ENCODE peak calls at places on chromosomes 12 and 14, in nine cellular contexts. K is CD8-positive, alpha-beta T cell; U is CD8-positive, alpha-beta memory T cell; E is adrenal gland; Y is PC-3; G is SJSA1; A is stomach; J is fibroblast of lung; P is effector memory CD4-positive, alpha-beta T cell. H is an unnamed sample. For H3K4me1 and H3K27me3, the result is how much of the 10 kb centered on the place peaks cover.

GRCh38 chr14:89870335-89870734 is 84.2 kb downstream of the EFCAB11 start:
- DNase-seq in K (no peak), U (no peak), E (no peak), Y (peak), G (no peak), A (no peak), J (peak), P (no peak), H (no peak)

GRCh38 chr12:32176606-32177005 is 70.0 kb downstream of the BICD1 start:
- DNase-seq in K (no peak), U (no peak), E (no peak), Y (peak), G (no peak), A (no peak), J (no peak), P (no peak), H (no peak)

GRCh38 chr14:62002636-62003035 is 240.4 kb downstream of the SNAPC1 start:
- DNase-seq in K (no peak), U (no peak), E (no peak), Y (peak), G (no peak), A (no peak), J (no peak), P (no peak), H (no peak)

GRCh38 chr12:53054112-53054878 is 4.4 kb downstream of the TNS2 start:
- DNase-seq in K (peak), U (peak), E (peak), Y (peak), G (no peak), A (peak), J (peak), P (peak), H (no peak)

GRCh38 chr12:57214398-57214781 is 2.2 kb upstream of the NXPH4 start:
- DNase-seq in K (peak), U (peak), E (peak), Y (peak), G (peak), A (peak), J (peak), P (no peak), H (peak)

GRCh38 chr14:85584481-85584880 is 54.5 kb downstream of the FLRT2 start:
- DNase-seq in K (no peak), U (no peak), E (no peak), Y (no peak), G (no peak), A (no peak), J (no peak), P (no peak), H (no peak)

GRCh38 chr12:70393787-70394519 is 27.9 kb downstream of the KCNMB4 start:
- DNase-seq in K (no peak), U (no peak), E (no peak), Y (peak), G (no peak), A (no peak), J (peak), P (no peak), H (no peak)

GRCh38 chr12:56518570-56518969 is 3.0 kb upstream of the RBMS2 start:
- DNase-seq in K (no peak), U (no peak), E (no peak), Y (peak), G (no peak), A (no peak), J (peak), P (no peak), H (no peak)

GRCh38 chr12:125113800-125114199 is 48.6 kb downstream of the AACS start:
- DNase-seq in K (no peak), U (no peak), E (no peak), Y (no peak), G (no peak), A (no peak), J (no peak), P (no peak), H (no peak)

DNA sequence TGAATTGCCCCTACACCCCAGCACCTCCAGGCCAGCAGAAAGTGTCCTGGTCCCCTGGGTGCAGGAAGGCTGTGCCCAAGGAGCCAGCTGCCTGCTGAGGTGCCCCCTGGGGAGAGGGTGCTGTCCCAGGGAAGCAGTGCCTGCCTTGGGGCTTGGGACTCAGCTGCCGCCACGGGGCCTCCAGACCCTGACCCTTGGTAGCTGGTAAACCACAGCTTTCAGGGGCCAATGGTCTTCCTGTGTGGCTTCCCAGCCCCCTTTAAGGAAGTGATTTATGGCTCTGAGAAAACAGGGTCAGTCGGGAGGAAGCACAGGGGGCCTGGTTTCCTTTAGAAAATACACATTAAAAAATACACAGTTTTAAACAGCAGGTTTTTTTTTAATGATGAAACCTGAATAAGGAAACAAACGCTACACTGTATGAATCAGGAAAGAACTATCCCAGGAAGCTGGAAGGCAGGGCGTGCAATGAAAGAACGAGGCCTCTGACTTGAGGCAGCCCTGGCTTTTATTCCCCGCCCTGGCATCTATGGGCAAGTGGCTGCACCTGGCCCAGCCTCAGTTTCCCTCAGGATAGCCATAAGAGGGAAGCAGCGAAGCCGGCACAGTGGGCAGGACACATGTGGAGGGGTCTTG is 40.6 kb upstream of the EML1 start:
- DNase-seq in K (no peak), U (no peak), E (peak), Y (peak), G (peak), A (no peak), J (peak), P (no peak), H (no peak)
- H3K4me3 ChIP-seq in K (no peak), U (no peak), E (no peak), Y (peak), G (peak), A (no peak), J (no peak), P (no peak), H (no peak)

GRCh38 chr14:31950331-31950730 is 126.8 kb upstream of the ARHGAP5 start:
- DNase-seq in K (no peak), U (no peak), E (no peak), Y (no peak), G (no peak), A (no peak), J (no peak), P (no peak), H (no peak)
- H3K4me1 ChIP-seq in K (under half), U (under half), E (under half), Y (under half), G (under half), A (under half), J (under half), P (under half), H (under half)

DNA sequence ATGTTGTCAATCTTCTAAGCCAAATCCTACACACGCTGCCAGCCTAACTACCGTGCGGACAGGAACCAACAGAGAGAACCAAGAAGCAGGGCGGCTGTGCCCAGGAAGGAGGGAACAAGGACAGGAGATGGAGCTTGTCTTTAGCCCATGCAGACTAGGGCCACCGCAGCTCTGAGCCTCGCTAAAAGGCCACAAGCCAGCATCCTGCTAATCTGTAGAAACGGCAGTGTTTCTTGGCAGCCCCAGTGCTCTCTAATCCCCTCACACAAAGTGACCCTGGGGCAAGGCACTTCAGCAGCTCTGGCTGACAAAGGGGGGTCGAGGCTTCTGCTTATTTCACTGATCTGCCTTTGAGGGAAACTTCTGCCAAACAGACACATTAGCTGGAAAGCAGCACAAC is 12.7 kb downstream of the COL2A1 start:
- DNase-seq in K (no peak), U (no peak), E (no peak), Y (no peak), G (no peak), A (no peak), J (no peak), P (no peak), H (no peak)
- H3K27me3 ChIP-seq in K (under half), U (under half), E (under half), Y (under half), G (under half), A (under half), J (under half), P (under half), H (under half)

GRCh38 chr12:108855284-108856169 is 1.9 kb downstream of the SSH1 start:
- DNase-seq in K (no peak), U (no peak), E (no peak), Y (peak), G (no peak), A (no peak), J (peak), P (no peak), H (no peak)
- H3K4me3 ChIP-seq in K (no peak), U (peak), E (no peak), Y (peak), G (peak), A (peak), J (peak), P (no peak), H (no peak)

GRCh38 chr12:75852956-75853355 is 178.6 kb downstream of the PHLDA1 start:
- DNase-seq in K (no peak), U (no peak), E (no peak), Y (no peak), G (no peak), A (no peak), J (no peak), P (no peak), H (no peak)

GRCh38 chr12:75848961-75849360 is 182.6 kb downstream of the PHLDA1 start:
- DNase-seq in K (no peak), U (no peak), E (no peak), Y (peak), G (no peak), A (no peak), J (no peak), P (no peak), H (no peak)

GRCh38 chr12:75852143-75852542 is 179.4 kb downstream of the PHLDA1 start:
- DNase-seq in K (no peak), U (no peak), E (no peak), Y (peak), G (no peak), A (no peak), J (peak), P (no peak), H (no peak)

GRCh38 chr12:75848533-75848932 is 183.0 kb downstream of the PHLDA1 start:
- DNase-seq in K (no peak), U (no peak), E (no peak), Y (no peak), G (no peak), A (no peak), J (no peak), P (no peak), H (no peak)

GRCh38 chr12:75850751-75851462 is 180.7 kb downstream of the PHLDA1 start:
- DNase-seq in K (no peak), U (no peak), E (no peak), Y (peak), G (no peak), A (no peak), J (peak), P (no peak), H (peak)
- H3K4me1 ChIP-seq in K (under half), U (under half), E (under half), Y (under half), G (under half), A (under half), J (under half), P (under half), H (under half)

GRCh38 chr12:54300732-54301427 is at the start of gene NFE2:
- DNase-seq in K (peak), U (no peak), E (peak), Y (peak), G (peak), A (peak), J (peak), P (no peak), H (peak)
- H3K27me3 ChIP-seq in K (under half), U (under half), E (under half), Y (under half), G (under half), A (under half), J (under half), P (under half), H (under half)

H was measured in SJCRH30.